ENCODE peak calls at places on chromosomes 16 and 17, in four cellular contexts. A is activated CD4-positive, alpha-beta T cell treated with anti-CD3 and anti-CD28 coated beads, Interleukin-2, amount 10 ng/mL, durations not matched to agents 7 days and 5 days; J is foreskin fibroblast; K is central memory CD4-positive, alpha-beta T cell. Q is an unnamed sample.

GRCh38 chr16:26957283-26957859 is 109.4 kb upstream of the C16orf82 start:
- DNase-seq in A (no peak), J (no peak), K (no peak), Q (no peak)

GRCh38 chr16:30354423-30355143 is 525 bp downstream of the CD2BP2 start:
- DNase-seq in A (peak), J (peak), K (no peak), Q (no peak)

GRCh38 chr16:80619824-80620223 is 79.0 kb downstream of the DYNLRB2 start:
- DNase-seq in A (no peak), J (no peak), K (no peak), Q (no peak)

GRCh38 chr16:68401871-68402747 is 46.2 kb downstream of the SMPD3 start:
- DNase-seq in A (no peak), J (peak), K (no peak), Q (no peak)

GRCh38 chr17:77327181-77327565 is 186.4 kb downstream of the SEC14L1 start:
- DNase-seq in A (no peak), J (no peak), K (no peak), Q (no peak)

GRCh38 chr16:2289282-2289681 is 21.4 kb upstream of the RNPS1 start:
- DNase-seq in A (no peak), J (no peak), K (no peak), Q (no peak)

GRCh38 chr17:57135748-57136342 is 50.8 kb downstream of the AKAP1 start:
- DNase-seq in A (no peak), J (no peak), K (no peak), Q (no peak)

GRCh38 chr17:68734911-68735310 is 133.7 kb upstream of the FAM20A start:
- DNase-seq in A (no peak), J (no peak), K (no peak), Q (no peak)

GRCh38 chr16:10181196-10182162 is 749 bp downstream of the GRIN2A start:
- DNase-seq in A (peak), J (peak), K (no peak), Q (peak)

GRCh38 chr16:82603784-82604411 is 22.9 kb upstream of the CDH13 start:
- DNase-seq in A (no peak), J (peak), K (no peak), Q (no peak)

GRCh38 chr17:77036136-77036840 is 104.5 kb upstream of the SEC14L1 start:
- DNase-seq in A (no peak), J (no peak), K (no peak), Q (no peak)

GRCh38 chr17:49224198-49224996 is 6.2 kb downstream of the PHOSPHO1 start:
- DNase-seq in A (peak), J (peak), K (peak), Q (peak)

GRCh38 chr17:47358652-47359051 is 34.9 kb downstream of the EFCAB13 start:
- DNase-seq in A (no peak), J (no peak), K (no peak), Q (no peak)

GRCh38 chr17:58046230-58047094 is 36.8 kb upstream of the DYNLL2 start:
- DNase-seq in A (no peak), J (peak), K (no peak), Q (no peak)

GRCh38 chr17:34493903-34494302 is 85.5 kb upstream of the TMEM132E start:
- DNase-seq in A (no peak), J (no peak), K (no peak), Q (no peak)

GRCh38 chr17:67019126-67019507 is 25.2 kb upstream of the CACNG1 start:
- DNase-seq in A (no peak), J (no peak), K (no peak), Q (no peak)

GRCh38 chr17:62653831-62654829 is 26.7 kb downstream of the MRC2 start:
- DNase-seq in A (no peak), J (peak), K (no peak), Q (no peak)

GRCh38 chr17:21373696-21374454 is 2.3 kb upstream of the KCNJ12 start:
- DNase-seq in A (no peak), J (no peak), K (no peak), Q (no peak)

GRCh38 chr17:12727076-12727750 is 61.5 kb downstream of the MYOCD start:
- DNase-seq in A (no peak), J (peak), K (no peak), Q (no peak)

GRCh38 chr17:54967621-54968258 is 714 bp downstream of the COX11 start:
- DNase-seq in A (no peak), J (peak), K (peak), Q (peak)

GRCh38 chr17:7313028-7313889 is 1.9 kb downstream of the GPS2 start:
- DNase-seq in A (no peak), J (peak), K (no peak), Q (no peak)

GRCh38 chr16:79066621-79067020 is 533.9 kb downstream of the MAF start:
- DNase-seq in A (no peak), J (no peak), K (no peak), Q (no peak)

GRCh38 chr17:3547628-3548027 is 10.0 kb downstream of the TRPV3 start:
- DNase-seq in A (no peak), J (no peak), K (no peak), Q (no peak)

GRCh38 chr17:5718751-5719150 is 134.4 kb upstream of the NLRP1 start:
- DNase-seq in A (no peak), J (no peak), K (no peak), Q (no peak)

GRCh38 chr17:12619444-12620199 is 46.1 kb upstream of the MYOCD start:
- DNase-seq in A (no peak), J (no peak), K (no peak), Q (no peak)

GRCh38 chr16:58034128-58034685 is 8.7 kb downstream of the MMP15 start:
- DNase-seq in A (no peak), J (no peak), K (no peak), Q (no peak)

GRCh38 chr17:79203016-79203415 is 128.4 kb downstream of the ENGASE start:
- DNase-seq in A (no peak), J (no peak), K (no peak), Q (no peak)

GRCh38 chr17:30398328-30399041 is 19.8 kb downstream of the CPD start:
- DNase-seq in A (no peak), J (no peak), K (no peak), Q (no peak)

GRCh38 chr17:9828296-9829059 is 2.8 kb downstream of the GLP2R start:
- DNase-seq in A (no peak), J (no peak), K (no peak), Q (no peak)

GRCh38 chr16:16155234-16155633 is 68.1 kb downstream of the ABCC6 start:
- DNase-seq in A (no peak), J (no peak), K (no peak), Q (no peak)

GRCh38 chr16:4618645-4619418 is 4.1 kb upstream of the UBALD1 start:
- DNase-seq in A (no peak), J (no peak), K (no peak), Q (no peak)

GRCh38 chr16:11576427-11577289 is 10.1 kb downstream of the LITAF start:
- DNase-seq in A (no peak), J (no peak), K (no peak), Q (peak)

GRCh38 chr17:4739122-4740024 is at the start of the genes CXCL16 and ZMYND15:
- DNase-seq in A (peak), J (peak), K (peak), Q (peak)

GRCh38 chr16:46830417-46830901 is 521 bp downstream of the C16orf87 start:
- DNase-seq in A (peak), J (peak), K (no peak), Q (peak)

GRCh38 chr16:5851583-5851982 is 754.0 kb upstream of the EEF2KMT start:
- DNase-seq in A (no peak), J (no peak), K (no peak), Q (peak)

GRCh38 chr16:27720731-27721547 is 171.0 kb downstream of the KATNIP start:
- DNase-seq in A (no peak), J (peak), K (no peak), Q (no peak)

GRCh38 chr17:62727916-62728672 is 80.0 kb downstream of the MARCHF10 start:
- DNase-seq in A (no peak), J (no peak), K (no peak), Q (no peak)

GRCh38 chr17:78919816-78920516 is 5.2 kb downstream of the TIMP2 start:
- DNase-seq in A (no peak), J (no peak), K (no peak), Q (no peak)

GRCh38 chr16:12449374-12449773 is 354.3 kb downstream of the CPPED1 start:
- DNase-seq in A (no peak), J (no peak), K (no peak), Q (no peak)

GRCh38 chr16:66926171-66926570 is 836 bp upstream of the RRAD start:
- DNase-seq in A (no peak), J (peak), K (no peak), Q (no peak)